ENCODE peak calls at places on chromosome 12, in four cellular contexts. F is T-helper 2 cell, K is Daoy, G is heart left ventricle. L is an unnamed sample.

GRCh38 chr12:131386781-131387180 is 324.1 kb upstream of the SFSWAP start:
- DNase-seq in F (no peak), K (no peak), G (no peak), L (no peak)

GRCh38 chr12:81022531-81022930 is 55.3 kb upstream of the ACSS3 start:
- DNase-seq in F (no peak), K (no peak), G (no peak), L (no peak)

GRCh38 chr12:130818381-130819247 is 20.4 kb downstream of the STX2 start:
- DNase-seq in F (peak; percentile 59), K (peak; percentile 33), G (peak; percentile 52), L (no peak)

GRCh38 chr12:103806807-103807206 is 34.2 kb downstream of the NT5DC3 start:
- DNase-seq in F (no peak), K (no peak), G (no peak), L (no peak)

GRCh38 chr12:24014853-24015590 is 65.6 kb upstream of the SOX5 start:
- DNase-seq in F (no peak), K (no peak), G (no peak), L (no peak)

GRCh38 chr12:53999596-54000104 is 311 bp upstream of the HOXC9 start:
- DNase-seq in F (no peak), K (peak; percentile 81), G (no peak), L (peak; percentile 74)

GRCh38 chr12:88381456-88381855 is 198.8 kb downstream of the KITLG start:
- DNase-seq in F (no peak), K (no peak), G (no peak), L (no peak)

GRCh38 chr12:28010036-28010435 is 37.5 kb upstream of the PTHLH start:
- DNase-seq in F (no peak), K (no peak), G (no peak), L (no peak)

GRCh38 chr12:57546438-57547365 is at the start of gene DCTN2:
- DNase-seq in F (peak; percentile 90), K (peak; percentile 99), G (peak; percentile 98), L (peak; percentile 97)

GRCh38 chr12:68331500-68331868 is 678 bp downstream of the MDM1 start:
- DNase-seq in F (no peak), K (no peak), G (no peak), L (no peak)

GRCh38 chr12:68609955-68610434 is 704 bp upstream of the RAP1B start:
- DNase-seq in F (no peak), K (peak; percentile 47), G (no peak), L (peak; percentile 31)

GRCh38 chr12:130501821-130502220 is 164.1 kb downstream of the PIWIL1 start:
- DNase-seq in F (no peak), K (no peak), G (no peak), L (no peak)

GRCh38 chr12:52419656-52420055 is 13.5 kb upstream of the KRT82 start:
- DNase-seq in F (no peak), K (no peak), G (no peak), L (no peak)

GRCh38 chr12:116346751-116347150 is 69.3 kb upstream of the MED13L start:
- DNase-seq in F (no peak), K (peak; percentile 69), G (no peak), L (no peak)

GRCh38 chr12:66296171-66296683 is 6.1 kb upstream of the HELB start:
- DNase-seq in F (no peak), K (peak; percentile 9), G (no peak), L (no peak)

GRCh38 chr12:116881325-116881866 is at the start of gene HRK:
- DNase-seq in F (no peak), K (no peak), G (no peak), L (no peak)

GRCh38 chr12:47408171-47408871 is 297.5 kb downstream of the RPAP3 start:
- DNase-seq in F (no peak), K (peak; percentile 51), G (no peak), L (no peak)

GRCh38 chr12:4274396-4274959 is 916 bp downstream of the CCND2 start:
- DNase-seq in F (peak; percentile 24), K (peak; percentile 46), G (no peak), L (no peak)

GRCh38 chr12:123516221-123516780 is 17.2 kb downstream of the RILPL1 start:
- DNase-seq in F (no peak), K (no peak), G (no peak), L (no peak)

GRCh38 chr12:126353604-126354003 is 1288.4 kb downstream of the AACS start:
- DNase-seq in F (no peak), K (no peak), G (no peak), L (no peak)

GRCh38 chr12:105977256-105978051 is 161.3 kb downstream of the NUAK1 start:
- DNase-seq in F (no peak), K (peak; percentile 24), G (no peak), L (no peak)

GRCh38 chr12:11719678-11720099 is 70.2 kb downstream of the ETV6 start:
- DNase-seq in F (no peak), K (peak; percentile 94), G (peak; percentile 80), L (no peak)